ENCODE peak calls at places on chromosome X, in seven cellular contexts. G is neural progenitor cell, M is SK-N-SH, O is GM23248, K is MM.1S, Y is HCT116, Q is GM23338. Z is an unnamed sample.

GRCh38 chrX:16970977-16971376 is 24.5 kb downstream of the REPS2 start:
- DNase-seq in G (no peak), M (no peak), O (peak; percentile 14), K (no peak), Y (no peak), Q (no peak), Z (no peak)

GRCh38 chrX:10175317-10175871 is 18.6 kb downstream of the CLCN4 start:
- DNase-seq in G (no peak), M (no peak), O (peak; percentile 74), K (no peak), Y (no peak), Q (no peak), Z (no peak)

GRCh38 chrX:76279007-76279406 is 106.1 kb downstream of the PBDC1 start:
- DNase-seq in G (peak; percentile 69), M (peak; percentile 47), O (peak; percentile 42), K (peak; percentile 60), Y (peak; percentile 22), Q (peak; percentile 69), Z (peak; percentile 37)

GRCh38 chrX:77003956-77004355 is 443.2 kb upstream of the FGF16 start:
- DNase-seq in G (no peak), M (no peak), O (peak; percentile 51), K (no peak), Y (no peak), Q (no peak), Z (no peak)

GRCh38 chrX:147646949-147647717 is 264.6 kb upstream of the FMR1 start:
- DNase-seq in G (no peak), M (no peak), O (no peak), K (peak; percentile 17), Y (no peak), Q (no peak), Z (no peak)

GRCh38 chrX:130171446-130172126 is at the start of gene RAB33A:
- DNase-seq in G (peak; percentile 56), M (peak; percentile 76), O (peak; percentile 48), K (no peak), Y (no peak), Q (peak; percentile 50), Z (no peak)

GRCh38 chrX:31114858-31115257 is 43.0 kb upstream of the FTHL17 start:
- DNase-seq in G (no peak), M (no peak), O (no peak), K (no peak), Y (no peak), Q (no peak), Z (no peak)

GRCh38 chrX:19964017-19964710 is 26.7 kb downstream of the BCLAF3 start:
- DNase-seq in G (no peak), M (no peak), O (no peak), K (no peak), Y (no peak), Q (no peak), Z (no peak)

GRCh38 chrX:132956421-132957210 is 1.8 kb downstream of the HS6ST2 start:
- DNase-seq in G (peak; percentile 39), M (peak; percentile 59), O (peak; percentile 1), K (no peak), Y (no peak), Q (peak; percentile 49), Z (no peak)

GRCh38 chrX:63581906-63582305 is 203.1 kb downstream of the ARHGEF9 start:
- DNase-seq in G (no peak), M (no peak), O (no peak), K (no peak), Y (no peak), Q (peak; percentile 29), Z (no peak)

GRCh38 chrX:51894697-51895336 is 1.4 kb downstream of the MAGED1 start:
- DNase-seq in G (peak; percentile 14), M (peak; percentile 46), O (peak; percentile 52), K (peak; percentile 7), Y (no peak), Q (peak; percentile 26), Z (no peak)

GRCh38 chrX:120419465-120419864 is 49.6 kb downstream of the LAMP2 start:
- DNase-seq in G (no peak), M (no peak), O (no peak), K (peak; percentile 79), Y (no peak), Q (no peak), Z (peak; percentile 77)

GRCh38 chrX:40843643-40844042 is 108.3 kb upstream of the MED14 start:
- DNase-seq in G (no peak), M (no peak), O (no peak), K (no peak), Y (no peak), Q (no peak), Z (no peak)

GRCh38 chrX:24426921-24427746 is 38.0 kb upstream of the PDK3 start:
- DNase-seq in G (no peak), M (no peak), O (no peak), K (no peak), Y (no peak), Q (no peak), Z (no peak)

GRCh38 chrX:24282381-24283121 is 31.3 kb downstream of the SUPT20HL2 start:
- DNase-seq in G (peak; percentile 55), M (no peak), O (peak; percentile 63), K (no peak), Y (no peak), Q (peak; percentile 12), Z (peak; percentile 11)

GRCh38 chrX:152600853-152601635 is 36.7 kb upstream of the GABRQ start:
- DNase-seq in G (peak; percentile 75), M (peak; percentile 20), O (no peak), K (no peak), Y (no peak), Q (peak; percentile 32), Z (no peak)

GRCh38 chrX:152601848-152602616 is 35.7 kb upstream of the GABRQ start:
- DNase-seq in G (peak; percentile 29), M (peak; percentile 6), O (peak; percentile 13), K (no peak), Y (peak; percentile 10), Q (peak; percentile 70), Z (peak; percentile 19)
- TF ChIP-seq EZH2phosphoT487 in G (no peak), M (no peak), O (no peak), K (no peak), Y (no peak), Q (no peak), Z (no peak)

DNA sequence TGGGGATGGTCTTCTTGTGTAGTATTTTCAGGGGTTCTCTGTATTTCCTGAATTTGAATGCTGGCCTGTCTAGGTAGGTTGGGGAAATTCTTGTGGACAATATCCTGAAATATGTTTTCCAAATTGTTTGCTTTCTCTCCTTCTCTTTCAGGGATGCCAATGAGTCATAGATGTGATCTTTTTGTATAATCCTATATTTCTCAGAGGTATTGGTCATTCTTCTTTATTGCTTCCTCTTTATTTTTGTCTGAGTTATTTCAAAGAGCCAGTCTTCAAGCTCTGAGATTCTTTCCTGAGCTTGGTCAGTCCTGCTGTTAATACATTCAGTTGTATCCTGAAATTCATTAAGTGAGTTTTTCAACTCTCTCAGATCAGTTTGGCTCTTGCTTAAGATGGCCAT is 73.1 kb downstream of the MAMLD1 start:
- DNase-seq in G (no peak), M (no peak), O (peak; percentile 23), K (no peak), Y (no peak), Q (no peak), Z (no peak)
- H3K27ac ChIP-seq in G (no peak overlapping the region), M (no peak overlapping the region), O (no peak overlapping the region), K (no peak overlapping the region), Y (no peak overlapping the region), Q (no peak overlapping the region), Z (no peak overlapping the region)

DNA sequence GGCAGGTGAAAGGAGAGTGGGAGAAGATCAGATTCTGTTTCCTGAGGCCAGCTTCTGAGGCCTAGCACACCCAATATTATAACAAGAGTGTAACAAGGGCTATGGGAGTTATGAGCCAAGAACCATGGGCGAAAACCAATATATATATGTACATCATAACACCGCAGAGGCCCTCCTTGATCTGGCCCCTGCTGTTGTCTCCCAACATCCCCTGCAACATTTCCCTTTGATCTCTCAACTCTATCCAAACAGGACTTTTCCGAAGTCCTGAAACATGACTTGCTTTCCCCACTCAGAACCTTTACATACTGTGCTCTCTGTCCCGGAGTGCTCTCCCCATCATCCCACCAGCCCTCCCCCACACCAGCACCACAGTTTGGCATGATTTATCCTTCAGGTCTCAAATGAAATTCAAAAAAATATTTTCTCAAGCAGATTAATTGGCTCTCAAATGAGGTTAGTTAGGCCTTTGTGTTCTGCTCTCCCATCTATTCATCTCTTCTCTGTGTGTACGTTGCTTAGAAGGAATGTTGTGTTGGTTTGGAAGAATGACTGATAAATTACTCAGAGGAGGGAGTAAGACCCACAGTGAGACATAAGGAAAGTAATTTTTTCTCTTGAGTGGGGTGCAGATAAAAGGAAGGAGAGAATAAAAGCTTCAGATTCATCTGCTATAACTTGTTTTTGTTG is 58.1 kb upstream of the SMIM10 start:
- DNase-seq in G (no peak), M (no peak), O (peak; percentile 73), K (no peak), Y (no peak), Q (no peak), Z (no peak)
- TF ChIP-seq EZH2phosphoT487 in G (no peak), M (no peak), O (no peak), K (no peak), Y (no peak), Q (no peak), Z (no peak)

GRCh38 chrX:49919617-49920016 is 2.8 kb upstream of the CLCN5 start:
- DNase-seq in G (peak; percentile 54), M (peak; percentile 56), O (peak; percentile 35), K (peak; percentile 21), Y (no peak), Q (peak; percentile 56), Z (peak; percentile 27)

GRCh38 chrX:49921109-49921508 is 1.3 kb upstream of the CLCN5 start:
- DNase-seq in G (no peak), M (no peak), O (no peak), K (no peak), Y (no peak), Q (no peak), Z (no peak)

DNA sequence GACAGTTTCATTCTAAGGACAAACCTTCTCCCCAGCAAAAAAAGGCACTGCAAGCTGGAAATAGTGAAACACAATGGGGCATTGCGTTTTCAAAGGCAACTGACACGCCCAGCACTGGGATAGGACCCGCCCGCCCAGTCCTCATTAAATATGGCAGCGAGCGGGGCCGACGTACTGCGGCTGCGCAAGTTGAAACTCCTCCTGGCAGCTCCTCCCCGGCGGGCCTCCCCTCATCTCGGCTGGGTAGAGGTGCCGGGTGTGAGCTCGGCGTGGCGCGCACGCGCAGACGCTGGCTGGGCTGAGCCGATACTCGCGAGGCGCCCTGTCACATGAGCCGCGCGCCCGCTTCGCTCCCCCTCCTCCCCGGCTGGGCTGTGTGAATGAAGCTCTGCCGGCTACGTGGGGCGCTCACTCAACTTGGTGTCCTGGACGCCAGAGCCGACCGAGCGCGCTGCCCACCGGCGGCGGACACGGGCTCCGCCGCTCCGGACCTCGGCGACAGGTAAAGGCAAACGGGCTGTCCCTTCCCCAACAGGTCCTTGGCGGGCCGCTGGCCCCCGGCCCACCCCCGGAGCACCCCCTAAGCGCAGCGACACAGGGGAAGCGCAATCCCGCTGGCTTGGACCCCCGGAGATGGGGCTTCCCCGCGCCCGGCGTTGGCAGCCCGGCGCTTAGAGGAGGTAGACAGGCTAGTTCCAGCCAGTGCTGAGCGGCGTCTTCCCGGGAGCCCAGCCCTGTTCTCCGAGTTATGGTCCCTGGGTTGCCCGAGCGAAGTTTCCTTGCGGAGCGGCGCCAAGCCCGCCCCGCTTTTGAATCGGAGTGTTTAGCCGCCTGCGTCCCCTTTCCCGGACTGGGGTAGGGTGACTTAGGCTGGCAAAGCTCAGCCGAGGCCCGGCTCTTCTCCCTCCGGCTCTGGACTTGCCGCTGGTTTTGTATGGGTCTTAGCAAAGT is at the start of gene CLCN5:
- DNase-seq in G (peak; percentile 95), M (peak; percentile 92), O (peak; percentile 93), K (peak; percentile 93), Y (peak; percentile 85), Q (peak; percentile 91), Z (peak; percentile 92)
- H3K27ac ChIP-seq in G (no peak within 1 kb of the TSS), M (peak within 1 kb of the TSS; percentile 41), O (peak within 1 kb of the TSS; percentile 51), K (peak within 1 kb of the TSS; percentile 26), Y (peak within 1 kb of the TSS; percentile 27), Q (no peak within 1 kb of the TSS), Z (no peak within 1 kb of the TSS)